ENCODE peak calls at places on chromosomes 12 and 14, in eight cellular contexts. B is tibial nerve, M is osteoblast, K is gastrocnemius medialis, P is A549, Q is esophagus muscularis mucosa, U is upper lobe of right lung, Y is tibial artery. T is an unnamed sample.

GRCh38 chr12:62817556-62818271 is 117.2 kb downstream of the PPM1H start:
- DNase-seq in B (no peak), M (peak), K (no peak), P (no peak), Q (no peak), U (no peak), Y (no peak), T (no peak)

GRCh38 chr14:46902837-46903236 is 251.3 kb upstream of the RPL10L start:
- DNase-seq in B (no peak), M (no peak), K (no peak), P (no peak), Q (no peak), U (peak), Y (no peak), T (no peak)

GRCh38 chr12:54479421-54479820 is 6.0 kb upstream of the GTSF1 start:
- DNase-seq in B (no peak), M (peak), K (no peak), P (no peak), Q (no peak), U (no peak), Y (no peak), T (no peak)

GRCh38 chr14:73862480-73862879 is 10.8 kb downstream of the PTGR2 start:
- DNase-seq in B (no peak), M (no peak), K (no peak), P (no peak), Q (no peak), U (no peak), Y (no peak), T (no peak)

GRCh38 chr14:90521121-90521929 is 124.5 kb downstream of the CALM1 start:
- DNase-seq in B (no peak), M (peak), K (no peak), P (no peak), Q (no peak), U (no peak), Y (no peak), T (no peak)

GRCh38 chr14:76647699-76648298 is 113.5 kb upstream of the VASH1 start:
- DNase-seq in B (no peak), M (peak), K (peak), P (peak), Q (no peak), U (no peak), Y (no peak), T (no peak)

GRCh38 chr14:32809255-32809654 is 129.4 kb upstream of the NPAS3 start:
- DNase-seq in B (no peak), M (no peak), K (no peak), P (no peak), Q (no peak), U (no peak), Y (no peak), T (no peak)

GRCh38 chr12:72390146-72390545 is 118.0 kb downstream of the TRHDE start:
- DNase-seq in B (no peak), M (no peak), K (no peak), P (no peak), Q (no peak), U (no peak), Y (no peak), T (no peak)

GRCh38 chr12:47245623-47246022 is 165.9 kb upstream of the AMIGO2 start:
- DNase-seq in B (no peak), M (no peak), K (no peak), P (no peak), Q (no peak), U (no peak), Y (no peak), T (no peak)

GRCh38 chr12:18747960-18748359 is 10.0 kb downstream of the CAPZA3 start:
- DNase-seq in B (no peak), M (no peak), K (no peak), P (no peak), Q (no peak), U (no peak), Y (no peak), T (no peak)

GRCh38 chr12:8948711-8949524 is 527 bp downstream of the M6PR start:
- DNase-seq in B (no peak), M (peak), K (no peak), P (peak), Q (no peak), U (no peak), Y (no peak), T (no peak)

GRCh38 chr12:3130053-3130805 is 53.0 kb downstream of the TSPAN9 start:
- DNase-seq in B (no peak), M (peak), K (peak), P (no peak), Q (no peak), U (no peak), Y (peak), T (no peak)

GRCh38 chr14:104001003-104001402 is 58.7 kb upstream of the RD3L start:
- DNase-seq in B (no peak), M (no peak), K (no peak), P (no peak), Q (no peak), U (no peak), Y (no peak), T (no peak)

DNA sequence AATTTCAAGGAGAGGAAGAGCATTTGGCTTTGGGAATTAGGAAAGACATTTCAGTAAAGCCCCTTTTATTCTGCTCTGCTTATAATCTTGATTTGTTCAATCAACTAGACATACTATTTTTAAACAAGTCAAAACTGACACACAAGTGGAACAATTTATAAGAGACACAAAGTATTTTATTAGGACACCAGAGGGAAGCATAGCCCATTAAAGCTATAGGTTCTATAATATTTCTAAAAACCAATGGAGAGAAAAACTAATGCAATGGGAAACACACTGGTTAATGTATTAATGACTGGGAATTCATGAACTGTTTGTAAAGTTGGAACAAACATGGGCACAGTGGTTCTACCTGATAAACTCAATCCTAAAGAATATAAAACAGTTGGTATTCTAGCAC is 15.3 kb upstream of the CERS5 start:
- DNase-seq in B (no peak), M (no peak), K (no peak), P (no peak), Q (no peak), U (no peak), Y (no peak), T (no peak)
- TF ChIP-seq CTCF in B (no peak), M (no peak), K (no peak), P (peak), Q (no peak), U (no peak), Y (no peak), T (no peak)

GRCh38 chr12:48334807-48335206 is 15.9 kb downstream of the ZNF641 start:
- DNase-seq in B (no peak), M (peak), K (no peak), P (no peak), Q (no peak), U (no peak), Y (no peak), T (no peak)

GRCh38 chr12:48340891-48341290 is 9.8 kb downstream of the ZNF641 start:
- DNase-seq in B (no peak), M (no peak), K (no peak), P (no peak), Q (no peak), U (no peak), Y (no peak), T (no peak)

GRCh38 chr12:48331389-48331788 is 19.3 kb downstream of the ZNF641 start:
- DNase-seq in B (no peak), M (no peak), K (no peak), P (no peak), Q (no peak), U (no peak), Y (no peak), T (no peak)

GRCh38 chr12:48336564-48336963 is 14.2 kb downstream of the ZNF641 start:
- DNase-seq in B (no peak), M (peak), K (no peak), P (no peak), Q (no peak), U (no peak), Y (no peak), T (no peak)

DNA sequence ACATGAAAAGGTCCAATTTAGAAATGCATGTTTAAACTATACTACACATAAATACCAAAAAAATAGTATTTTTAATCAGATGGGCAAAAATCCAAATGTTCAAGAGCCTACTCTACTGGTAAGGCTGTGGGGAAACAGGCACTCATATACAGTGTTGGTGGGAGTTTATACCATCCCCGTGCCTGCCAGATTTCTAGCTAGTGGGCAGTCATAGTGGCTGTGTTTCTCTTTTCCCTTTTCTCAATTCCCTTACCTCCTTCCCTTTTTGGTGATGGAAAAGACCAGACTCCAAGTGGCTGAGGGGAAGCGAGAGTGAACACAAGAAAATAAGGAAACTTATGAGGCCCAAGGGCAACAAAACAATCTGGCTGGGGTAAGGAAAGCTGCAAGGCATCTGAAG is 14.7 kb downstream of the ZNF641 start:
- DNase-seq in B (no peak), M (no peak), K (no peak), P (no peak), Q (no peak), U (no peak), Y (no peak), T (no peak)
- H3K27ac ChIP-seq in B (no peak), M (no peak), K (no peak), P (no peak), Q (no peak), U (no peak), Y (no peak), T (no peak)

GRCh38 chr12:119902084-119902509 is 25.0 kb upstream of the CIT start:
- DNase-seq in B (peak), M (peak), K (peak), P (peak), Q (no peak), U (peak), Y (no peak), T (no peak)
- H3K4me3 ChIP-seq in B (no peak), M (no peak), K (no peak), P (no peak), Q (no peak), U (no peak), Y (no peak), T (no peak)

DNA sequence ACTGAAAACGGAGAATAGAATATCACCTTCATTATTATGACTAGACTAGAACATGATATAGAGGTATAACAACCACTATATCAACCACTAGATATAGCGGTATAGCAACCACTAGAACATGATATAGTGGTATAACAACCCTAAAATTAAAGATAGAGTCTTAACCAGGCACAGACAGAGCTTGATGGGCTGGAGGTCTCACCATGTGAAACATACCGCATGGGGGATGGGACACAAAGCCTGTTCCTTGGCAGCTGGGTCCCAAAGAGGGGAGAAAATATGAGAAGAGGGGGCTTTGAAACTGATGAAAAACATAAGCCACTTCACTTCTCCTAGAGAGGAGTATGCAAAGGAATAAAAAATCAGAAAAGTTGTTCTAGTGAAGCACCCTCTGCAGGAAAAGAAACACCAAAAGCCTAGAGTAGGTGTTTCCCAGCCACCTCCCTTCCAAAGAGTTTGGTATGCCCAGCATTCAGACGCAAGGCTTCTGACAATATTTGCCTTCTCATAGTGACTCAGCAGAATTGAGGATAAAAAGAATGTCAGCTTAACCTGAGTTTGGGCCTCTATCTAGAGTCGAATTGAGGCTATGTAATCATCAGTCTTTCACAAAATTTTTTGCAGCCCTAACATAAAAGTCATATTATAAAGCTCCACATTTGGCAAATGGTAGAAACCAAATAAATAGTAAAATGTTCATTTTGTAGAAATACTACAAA is 316.4 kb downstream of the NOVA1 start:
- DNase-seq in B (no peak), M (no peak), K (no peak), P (peak), Q (no peak), U (no peak), Y (no peak), T (no peak)
- TF ChIP-seq CTCF in B (no peak), M (no peak), K (no peak), P (no peak), Q (no peak), U (no peak), Y (no peak), T (no peak)

GRCh38 chr14:38404616-38405015 is 148.7 kb upstream of the CLEC14A start:
- DNase-seq in B (no peak), M (no peak), K (no peak), P (no peak), Q (no peak), U (no peak), Y (no peak), T (no peak)
- H3K27ac ChIP-seq in B (no peak), M (peak), K (no peak), P (no peak), Q (no peak), U (no peak), Y (peak), T (no peak)

GRCh38 chr14:65410640-65411039 is 1.9 kb upstream of the FUT8 start:
- DNase-seq in B (no peak), M (no peak), K (no peak), P (no peak), Q (no peak), U (no peak), Y (no peak), T (no peak)

GRCh38 chr14:65413739-65414045 is 1.2 kb downstream of the FUT8 start:
- DNase-seq in B (no peak), M (no peak), K (no peak), P (no peak), Q (no peak), U (no peak), Y (no peak), T (no peak)

GRCh38 chr14:65412881-65413738 is 580 bp downstream of the FUT8 start:
- DNase-seq in B (no peak), M (peak), K (no peak), P (peak), Q (peak), U (peak), Y (no peak), T (no peak)

GRCh38 chr14:65411656-65412188 is 808 bp upstream of the FUT8 start:
- DNase-seq in B (peak), M (peak), K (peak), P (peak), Q (peak), U (peak), Y (peak), T (peak)

GRCh38 chr14:65412189-65412846 is at the start of gene FUT8:
- DNase-seq in B (peak), M (peak), K (peak), P (peak), Q (peak), U (peak), Y (peak), T (peak)
- H3K4me3 ChIP-seq in B (peak), M (peak), K (peak), P (peak), Q (peak), U (peak), Y (peak), T (peak)

GRCh38 chr14:101559250-101559623 is 2.1 kb upstream of the DIO3 start:
- DNase-seq in B (no peak), M (peak), K (no peak), P (no peak), Q (no peak), U (no peak), Y (no peak), T (no peak)

GRCh38 chr14:101559624-101560533 is 1.4 kb upstream of the DIO3 start:
- DNase-seq in B (no peak), M (peak), K (no peak), P (no peak), Q (no peak), U (no peak), Y (no peak), T (no peak)

GRCh38 chr14:101561897-101562490 is 699 bp downstream of the DIO3 start:
- DNase-seq in B (no peak), M (peak), K (no peak), P (no peak), Q (no peak), U (no peak), Y (no peak), T (no peak)

GRCh38 chr14:101561145-101561896 is at the start of gene DIO3:
- DNase-seq in B (peak), M (peak), K (no peak), P (no peak), Q (no peak), U (no peak), Y (peak), T (no peak)

DNA sequence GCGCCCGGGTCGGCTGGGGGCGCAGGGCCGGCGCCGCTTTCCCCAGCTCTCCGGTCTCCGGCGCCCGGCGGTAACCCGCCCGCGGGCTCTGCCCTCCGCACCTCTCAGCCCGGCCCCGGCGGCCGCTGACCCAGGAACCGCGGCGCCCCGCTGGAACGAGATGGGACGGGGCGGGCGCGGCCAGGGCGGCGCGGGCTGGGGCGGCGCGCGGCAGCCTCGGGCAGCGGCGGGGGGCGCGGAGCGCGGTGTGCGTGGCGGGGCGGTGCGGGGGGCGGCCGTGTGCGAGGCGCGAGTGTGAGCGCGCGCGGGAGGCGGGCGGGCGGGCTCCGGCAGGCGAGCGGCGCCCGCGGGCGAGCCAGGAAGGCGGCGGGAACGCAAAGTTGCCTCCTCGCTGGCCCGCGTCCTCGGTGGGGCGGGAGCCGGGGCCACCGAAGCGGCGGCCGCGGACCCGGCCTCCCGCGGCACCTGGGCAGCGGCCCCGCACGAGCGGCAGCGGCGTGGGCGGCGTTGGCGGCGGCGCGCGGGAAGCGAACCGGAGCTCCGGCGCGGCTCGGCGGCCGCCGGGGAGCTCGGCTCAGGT is 671 bp upstream of the DIO3 start:
- DNase-seq in B (no peak), M (peak), K (no peak), P (no peak), Q (no peak), U (no peak), Y (no peak), T (no peak)
- TF ChIP-seq CTCF in B (no peak), M (no peak), K (no peak), P (no peak), Q (no peak), U (no peak), Y (no peak), T (no peak)

GRCh38 chr14:59117754-59118153 is 70.7 kb upstream of the DAAM1 start:
- DNase-seq in B (no peak), M (no peak), K (no peak), P (no peak), Q (no peak), U (no peak), Y (no peak), T (no peak)
- H3K27ac ChIP-seq in B (no peak), M (no peak), K (no peak), P (no peak), Q (no peak), U (no peak), Y (no peak), T (no peak)

GRCh38 chr12:13103391-13104033 is at the start of gene GSG1:
- DNase-seq in B (no peak), M (peak), K (no peak), P (no peak), Q (peak), U (no peak), Y (no peak), T (no peak)

GRCh38 chr12:13102481-13103195 is 829 bp downstream of the GSG1 start:
- DNase-seq in B (no peak), M (no peak), K (no peak), P (no peak), Q (peak), U (no peak), Y (no peak), T (no peak)

GRCh38 chr12:13100610-13100881 is 2.9 kb downstream of the GSG1 start:
- DNase-seq in B (no peak), M (no peak), K (no peak), P (no peak), Q (no peak), U (no peak), Y (no peak), T (no peak)

GRCh38 chr12:13100882-13101769 is 2.3 kb downstream of the GSG1 start:
- DNase-seq in B (peak), M (peak), K (peak), P (peak), Q (peak), U (peak), Y (peak), T (peak)

DNA sequence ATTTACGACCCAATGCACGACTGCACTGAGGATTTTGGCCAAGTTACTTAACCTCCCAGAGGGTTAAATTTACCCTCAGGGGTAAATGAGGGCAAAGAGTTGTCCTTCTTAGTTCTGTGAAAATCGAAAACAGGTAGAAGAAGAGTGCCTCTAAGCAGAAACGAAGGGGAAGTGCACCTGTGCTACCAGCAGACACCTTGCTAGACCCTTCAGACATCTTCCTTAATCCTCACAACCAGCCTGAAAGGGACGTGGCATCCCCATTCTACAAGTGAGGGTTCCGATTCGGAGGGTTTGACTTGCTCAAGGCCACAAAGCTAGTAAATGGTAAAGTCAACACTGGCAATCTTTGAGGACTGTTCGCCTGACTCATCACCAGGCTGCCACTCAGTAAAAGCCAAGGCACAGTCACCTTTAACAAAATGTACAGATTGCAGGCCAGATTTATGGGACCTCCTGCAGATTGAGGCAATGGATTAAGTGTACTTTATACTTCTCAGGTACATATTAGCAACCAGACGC is 1.6 kb downstream of the GSG1 start:
- DNase-seq in B (no peak), M (peak), K (no peak), P (peak), Q (peak), U (no peak), Y (no peak), T (no peak)
- H3K4me3 ChIP-seq in B (peak), M (peak), K (peak), P (peak), Q (peak), U (peak), Y (peak), T (peak)

GRCh38 chr12:22627351-22627750 is 2.4 kb downstream of the ETNK1 start:
- DNase-seq in B (no peak), M (peak), K (no peak), P (no peak), Q (no peak), U (no peak), Y (no peak), T (no peak)
- TF ChIP-seq CTCF in B (no peak), M (no peak), K (no peak), P (no peak), Q (no peak), U (no peak), Y (no peak), T (no peak)